ENCODE peak calls at places on chromosomes 7 and 10, in six cellular contexts. P is endothelial cell of umbilical vein, C is A549, V is GM12878, R is K562, B is HepG2. N is an unnamed sample.
A peak's percentile ranks its signal among the peaks of the same experiment; 100 is the strongest.

GRCh38 chr7:7183061-7183832 is 903 bp downstream of the C1GALT1 start:
- DNase-seq in P (peak; percentile 66), C (peak; percentile 34), V (no peak), R (peak; percentile 45), B (no peak), N (no peak)

GRCh38 chr7:116273918-116274301 is 63.6 kb downstream of the TES start:
- DNase-seq in P (no peak), C (peak; percentile 13), V (no peak), R (no peak), B (no peak), N (no peak)

GRCh38 chr7:26309089-26309488 is 17.4 kb downstream of the SNX10 start:
- DNase-seq in P (no peak), C (no peak), V (no peak), R (peak; percentile 26), B (no peak), N (no peak)

GRCh38 chr7:80450621-80451308 is 61.1 kb downstream of the GNAT3 start:
- DNase-seq in P (no peak), C (no peak), V (no peak), R (no peak), B (peak; percentile 32), N (peak; percentile 68)

GRCh38 chr10:95741807-95742528 is 14.0 kb upstream of the ENTPD1 start:
- DNase-seq in P (peak; percentile 98), C (no peak), V (peak; percentile 60), R (peak; percentile 37), B (no peak), N (no peak)

GRCh38 chr7:45241339-45242109 is 83.9 kb downstream of the RAMP3 start:
- DNase-seq in P (no peak), C (no peak), V (no peak), R (peak; percentile 65), B (no peak), N (no peak)

GRCh38 chr7:143008007-143008901 is 18.7 kb downstream of the OR9A2 start:
- DNase-seq in P (peak; percentile 62), C (peak; percentile 66), V (peak; percentile 9), R (peak; percentile 96), B (peak; percentile 41), N (peak; percentile 82)

GRCh38 chr10:68543004-68543918 is 15.9 kb upstream of the SLC25A16 start:
- DNase-seq in P (no peak), C (peak; percentile 37), V (no peak), R (no peak), B (peak; percentile 71), N (peak; percentile 20)

GRCh38 chr7:91556239-91556638 is 292.0 kb downstream of the FZD1 start:
- DNase-seq in P (no peak), C (no peak), V (no peak), R (no peak), B (no peak), N (no peak)

GRCh38 chr10:58217612-58218011 is 50.1 kb downstream of the IPMK start:
- DNase-seq in P (peak; percentile 11), C (no peak), V (no peak), R (no peak), B (no peak), N (no peak)

DNA sequence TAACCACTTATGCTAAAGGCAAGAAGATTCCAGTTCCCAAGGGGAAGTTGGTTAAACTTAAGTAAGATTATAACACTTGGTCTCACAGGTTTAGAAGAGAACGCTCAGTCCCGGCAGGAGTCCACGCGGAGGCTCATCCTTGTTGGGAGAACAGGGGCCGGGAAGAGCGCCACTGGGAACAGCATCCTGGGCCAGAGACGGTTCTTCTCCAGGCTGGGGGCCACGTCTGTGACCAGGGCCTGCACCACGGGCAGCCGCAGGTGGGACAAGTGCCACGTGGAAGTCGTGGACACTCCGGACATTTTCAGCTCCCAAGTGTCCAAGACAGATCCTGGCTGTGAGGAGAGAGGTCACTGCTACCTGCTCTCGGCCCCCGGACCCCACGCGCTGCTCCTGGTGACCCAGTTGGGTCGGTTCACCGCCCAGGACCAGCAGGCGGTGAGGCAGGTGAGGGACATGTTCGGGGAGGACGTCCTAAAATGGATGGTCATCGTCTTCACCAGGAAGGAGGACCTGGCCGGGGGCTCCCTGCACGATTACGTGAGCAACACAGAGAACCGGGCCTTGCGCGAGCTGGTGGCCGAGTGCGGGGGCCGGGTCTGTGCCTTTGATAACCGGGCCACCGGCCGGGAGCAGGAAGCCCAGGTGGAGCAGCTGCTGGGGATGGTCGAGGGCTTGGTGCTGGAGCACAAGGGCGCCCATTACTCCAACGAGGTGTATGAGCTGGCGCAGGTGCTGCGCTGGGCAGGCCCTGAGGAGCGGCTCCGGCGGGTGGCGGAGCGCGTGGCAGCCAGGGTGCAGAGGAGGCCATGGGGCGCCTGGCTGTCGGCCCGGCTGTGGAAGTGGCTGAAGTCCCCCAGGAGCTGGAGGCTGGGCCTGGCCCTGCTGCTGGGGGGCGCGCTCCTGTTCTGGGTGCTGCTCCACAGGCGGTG is 3.8 kb downstream of the GIMAP1 start:
- DNase-seq in P (no peak), C (no peak), V (no peak), R (no peak), B (no peak), N (no peak)
- TF ChIP-seq POLR2A in P (no peak), C (no peak), V (no peak), R (no peak), B (no peak), N (no peak)

DNA sequence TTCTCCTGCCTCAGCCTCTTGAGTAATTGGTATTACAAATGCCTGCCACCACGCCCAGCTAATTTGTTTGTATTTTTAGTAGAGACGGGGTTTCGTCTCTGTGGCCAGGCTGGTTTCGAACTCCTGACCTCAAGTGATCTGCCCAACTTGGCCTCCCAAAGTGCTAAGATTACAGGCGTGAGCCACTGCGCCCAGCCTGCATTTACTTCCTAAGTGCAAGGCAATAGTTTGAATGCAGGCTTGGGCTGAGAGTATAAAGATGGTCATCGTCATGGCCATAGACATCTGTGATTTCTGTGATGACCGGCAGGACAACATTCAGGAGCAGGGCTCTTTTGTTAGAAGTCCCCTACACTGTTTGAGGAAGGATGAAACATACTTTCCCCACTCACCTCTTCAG is 393.9 kb upstream of the SHH start:
- DNase-seq in P (no peak), C (no peak), V (no peak), R (no peak), B (no peak), N (no peak)
- TF ChIP-seq MYC in P (no peak), C (no peak), V (no peak), R (no peak), B (no peak), N (no peak)

DNA sequence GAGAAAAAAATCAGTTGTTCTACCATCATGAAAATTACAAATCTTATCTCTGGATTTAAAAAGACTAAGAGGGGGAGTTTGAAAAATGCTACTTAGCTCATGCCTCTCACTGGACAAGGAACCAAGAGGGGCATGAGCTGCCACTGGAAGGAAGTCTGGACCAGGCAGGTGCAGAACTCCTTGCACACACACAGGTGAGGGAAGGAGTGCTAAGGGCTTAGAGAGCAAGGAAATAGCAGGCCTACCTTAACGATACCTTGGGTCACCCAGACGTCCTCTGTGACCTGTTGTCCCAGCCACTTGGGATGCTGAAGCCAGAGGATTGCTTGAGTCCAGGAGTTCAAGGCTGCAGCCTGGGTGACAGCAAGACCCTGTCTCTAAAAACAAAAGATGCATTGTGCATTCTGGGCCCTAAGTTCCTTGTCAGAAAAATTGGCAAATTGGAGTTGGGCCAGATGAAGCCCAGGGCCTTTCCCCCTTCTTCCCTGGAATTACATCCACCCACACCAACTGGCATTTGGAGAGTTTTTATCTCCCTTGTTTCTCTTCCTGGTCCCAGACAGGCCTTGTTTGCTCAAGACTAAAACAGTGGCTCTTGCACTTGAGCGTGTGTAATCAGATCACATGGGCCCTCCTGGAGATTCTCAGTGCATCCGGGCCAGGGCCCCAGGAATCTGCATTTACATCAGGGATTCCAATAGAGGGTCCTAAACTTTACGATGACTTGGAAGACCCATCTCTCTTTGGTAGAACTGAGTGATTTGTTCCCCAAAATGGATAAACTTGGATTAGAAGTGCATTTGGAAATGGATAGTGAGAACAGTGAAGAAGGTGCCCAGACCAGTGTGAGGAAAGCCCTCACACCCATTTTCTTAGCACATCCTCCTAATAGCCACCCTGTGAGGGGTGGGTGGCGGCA is 3.0 kb downstream of the DDIT4 start:
- DNase-seq in P (no peak), C (no peak), V (no peak), R (no peak), B (peak; percentile 77), N (peak; percentile 14)
- TF ChIP-seq MAX in P (no peak), C (peak; percentile 45), V (no peak), R (no peak), B (no peak), N (no peak)

GRCh38 chr10:14571866-14572507 is 202.7 kb downstream of the FAM107B start:
- DNase-seq in P (peak; percentile 87), C (peak; percentile 71), V (no peak), R (no peak), B (peak; percentile 96), N (no peak)
- TF ChIP-seq POLR2A in P (no peak), C (no peak), V (peak; percentile 40), R (no peak), B (no peak), N (no peak)

DNA sequence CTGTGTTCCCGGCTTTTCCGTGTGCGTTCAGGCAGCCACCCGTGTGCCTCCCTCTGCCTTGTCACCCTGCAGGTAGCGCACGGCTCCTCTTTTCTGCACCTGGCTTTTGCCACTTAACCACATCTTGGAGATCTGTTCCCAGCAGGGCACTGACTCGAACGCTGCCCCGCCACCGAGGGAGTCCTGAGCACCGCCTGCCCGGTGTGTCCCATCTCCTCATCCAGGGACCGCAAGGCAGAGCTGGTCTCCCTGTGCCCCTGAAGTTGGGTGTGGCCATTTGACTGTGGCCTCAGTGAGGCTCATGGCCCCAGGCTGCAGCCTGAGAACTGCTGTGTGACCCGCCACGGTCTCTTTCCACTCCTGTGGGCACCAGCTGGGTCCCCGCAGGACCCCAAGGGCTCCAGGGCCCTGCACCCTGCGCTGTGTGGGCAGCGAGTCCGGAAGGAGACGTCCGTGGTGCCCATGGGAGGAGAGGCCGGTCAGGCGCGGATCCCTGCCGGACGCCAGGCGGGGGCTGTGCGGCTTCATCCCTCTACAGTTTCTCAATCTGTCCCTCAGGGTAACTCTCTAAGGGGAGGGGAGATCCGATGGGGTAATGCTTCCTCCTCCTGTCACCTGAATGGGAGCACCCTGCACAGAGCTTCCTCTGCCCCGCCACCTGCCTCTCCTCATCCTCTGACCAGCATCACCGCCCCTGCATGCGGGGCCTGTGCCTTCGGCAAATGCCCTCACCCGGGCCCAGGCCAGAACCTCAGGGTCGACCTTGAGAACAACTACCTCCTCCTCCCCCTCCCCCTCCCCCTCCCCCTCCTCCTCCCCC is 1.8 kb upstream of the INTS1 start:
- DNase-seq in P (no peak), C (no peak), V (no peak), R (no peak), B (no peak), N (peak; percentile 97)
- TF ChIP-seq MYC in P (no peak), C (no peak), V (no peak), R (no peak), B (no peak), N (peak; percentile 86)

DNA sequence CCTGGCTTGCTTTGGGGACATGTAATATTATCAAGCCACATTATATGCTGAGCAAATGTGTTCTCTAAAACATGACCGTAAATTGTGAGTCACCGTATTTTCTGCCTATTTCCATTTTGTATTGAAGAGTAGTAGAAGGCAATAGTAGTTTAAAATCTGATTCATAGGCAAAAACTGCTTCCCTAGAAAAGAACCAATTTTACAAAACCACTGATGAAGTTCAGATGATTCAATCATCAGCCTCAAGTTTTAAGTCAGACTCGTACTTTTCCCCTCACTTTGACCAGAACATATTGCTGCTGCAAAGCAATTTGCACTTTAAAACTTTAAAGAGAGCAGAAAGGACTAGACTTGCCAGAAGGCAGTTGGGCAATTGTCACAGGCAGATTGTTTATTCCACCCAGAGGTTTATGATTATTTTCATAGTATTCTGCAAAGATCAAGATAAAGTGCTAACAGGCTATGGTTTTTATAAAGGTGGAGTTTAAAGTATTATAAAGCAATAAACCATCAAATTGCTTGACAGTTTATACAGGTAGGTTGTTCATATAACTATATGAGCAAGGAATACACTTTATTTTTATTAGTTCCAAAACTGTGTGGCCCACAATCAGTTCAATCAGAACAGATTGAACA is 168.2 kb downstream of the ETV1 start:
- DNase-seq in P (no peak), C (no peak), V (no peak), R (no peak), B (no peak), N (no peak)
- TF ChIP-seq MAX in P (no peak), C (no peak), V (no peak), R (no peak), B (no peak), N (no peak)